ENCODE peak calls at places on chromosomes 2 and 18, in four cellular contexts. T, P, H and A are unnamed samples.

GRCh38 chr2:163697846-163698637 is 37.8 kb downstream of the FIGN start:
- DNase-seq in T (no peak), P (no peak), H (no peak), A (no peak)

GRCh38 chr2:212646698-212647097 is 108.1 kb upstream of the ERBB4 start:
- DNase-seq in T (no peak), P (no peak), H (no peak), A (no peak)

GRCh38 chr18:9097349-9097748 is 5.2 kb upstream of the NDUFV2 start:
- DNase-seq in T (no peak), P (no peak), H (no peak), A (no peak)

GRCh38 chr2:163563336-163563735 is 172.5 kb downstream of the FIGN start:
- DNase-seq in T (no peak), P (no peak), H (no peak), A (no peak)

GRCh38 chr2:221758076-221758475 is 186.0 kb upstream of the EPHA4 start:
- DNase-seq in T (no peak), P (no peak), H (no peak), A (no peak)

GRCh38 chr18:25454270-25454659 is 102.3 kb upstream of the ZNF521 start:
- DNase-seq in T (no peak), P (no peak), H (no peak), A (no peak)

GRCh38 chr2:138548796-138549195 is 47.2 kb downstream of the SPOPL start:
- DNase-seq in T (no peak), P (no peak), H (no peak), A (no peak)

GRCh38 chr18:9469700-9470099 is 5.6 kb upstream of the RALBP1 start:
- DNase-seq in T (no peak), P (no peak), H (no peak), A (no peak)

DNA sequence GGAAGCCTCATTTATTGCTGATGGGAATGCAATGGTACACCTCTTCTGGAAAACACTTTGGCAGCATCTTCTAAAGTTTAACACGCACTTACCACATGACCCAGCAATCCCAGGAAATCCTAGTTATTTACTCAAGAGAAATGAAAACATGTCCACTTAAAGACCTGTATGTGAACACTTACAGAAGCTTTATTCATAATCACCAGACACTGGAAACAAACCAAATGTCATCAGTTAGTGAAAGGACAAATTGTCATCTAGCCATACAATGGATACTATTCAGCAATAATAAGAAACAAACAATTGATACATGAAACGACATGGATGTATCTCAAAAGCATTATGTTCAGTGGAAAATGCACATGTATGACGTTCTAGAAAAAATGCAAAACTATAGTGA is 10.1 kb downstream of the DNER start:
- DNase-seq in T (no peak), P (no peak), H (no peak), A (no peak)
- H3K4me1 ChIP-seq in T (peaks cover 10% of the 10 kb centered on the region), P (no peaks in the 10 kb centered on the region), H (no peaks in the 10 kb centered on the region), A (no peaks in the 10 kb centered on the region)

DNA sequence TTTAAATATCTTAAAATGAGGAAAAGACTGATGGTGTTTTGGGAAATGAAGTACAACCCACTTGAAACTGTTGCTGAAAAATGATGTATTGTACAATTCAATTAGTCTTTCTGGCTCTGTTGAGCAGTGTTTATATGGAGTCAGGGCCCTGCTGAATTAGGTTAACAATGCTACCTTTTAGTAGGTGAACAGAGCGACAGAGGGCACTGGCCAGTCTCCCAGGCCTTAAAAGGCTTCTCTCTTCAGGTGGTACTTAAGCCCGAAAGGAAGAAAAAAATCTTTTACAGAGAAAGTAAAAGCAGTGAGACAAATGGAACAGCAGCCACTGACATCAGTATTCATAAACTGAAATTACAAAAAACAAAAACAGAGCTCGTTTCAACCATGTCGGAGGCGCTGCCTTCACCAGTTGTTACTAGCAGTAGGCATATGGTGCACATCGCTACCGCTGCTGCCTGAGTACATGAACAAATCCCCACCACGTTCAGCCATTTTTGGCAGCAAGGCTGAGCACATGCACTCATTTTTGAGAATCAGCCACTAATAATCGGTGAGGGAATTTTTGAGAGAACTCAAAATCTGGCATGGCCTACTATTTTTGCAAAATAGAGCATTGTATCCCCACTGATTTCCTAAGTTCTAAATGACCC is 91.8 kb downstream of the PLEKHM3 start:
- DNase-seq in T (no peak), P (no peak), H (no peak), A (no peak)
- H3K4me3 ChIP-seq in T (no peak overlapping the region), P (no peak overlapping the region), H (no peak overlapping the region), A (no peak overlapping the region)

DNA sequence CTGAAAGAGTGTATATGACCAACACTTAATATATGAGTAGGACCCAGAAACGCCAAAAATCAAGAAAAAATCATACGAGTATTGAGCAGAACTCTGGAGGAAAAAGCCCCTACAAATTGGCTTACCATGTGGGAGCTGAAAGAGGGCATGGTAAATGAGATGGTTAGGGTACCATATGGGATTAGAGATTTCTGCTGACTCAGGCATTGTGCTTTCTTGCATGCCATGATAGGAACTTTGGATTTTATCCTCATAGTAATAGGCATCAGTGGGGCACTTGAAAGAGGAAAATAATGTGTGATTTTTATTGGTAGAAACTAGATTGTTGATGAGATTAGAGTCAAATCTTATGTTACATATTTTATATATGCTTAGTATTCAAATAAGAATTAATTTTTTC is 271.1 kb downstream of the CBLN2 start:
- DNase-seq in T (no peak), P (no peak), H (no peak), A (no peak)
- H3K9me3 ChIP-seq in T (no peaks in the 10 kb centered on the region), P (no peaks in the 10 kb centered on the region), H (peaks cover 19% of the 10 kb centered on the region), A (peaks cover 4% of the 10 kb centered on the region)

DNA sequence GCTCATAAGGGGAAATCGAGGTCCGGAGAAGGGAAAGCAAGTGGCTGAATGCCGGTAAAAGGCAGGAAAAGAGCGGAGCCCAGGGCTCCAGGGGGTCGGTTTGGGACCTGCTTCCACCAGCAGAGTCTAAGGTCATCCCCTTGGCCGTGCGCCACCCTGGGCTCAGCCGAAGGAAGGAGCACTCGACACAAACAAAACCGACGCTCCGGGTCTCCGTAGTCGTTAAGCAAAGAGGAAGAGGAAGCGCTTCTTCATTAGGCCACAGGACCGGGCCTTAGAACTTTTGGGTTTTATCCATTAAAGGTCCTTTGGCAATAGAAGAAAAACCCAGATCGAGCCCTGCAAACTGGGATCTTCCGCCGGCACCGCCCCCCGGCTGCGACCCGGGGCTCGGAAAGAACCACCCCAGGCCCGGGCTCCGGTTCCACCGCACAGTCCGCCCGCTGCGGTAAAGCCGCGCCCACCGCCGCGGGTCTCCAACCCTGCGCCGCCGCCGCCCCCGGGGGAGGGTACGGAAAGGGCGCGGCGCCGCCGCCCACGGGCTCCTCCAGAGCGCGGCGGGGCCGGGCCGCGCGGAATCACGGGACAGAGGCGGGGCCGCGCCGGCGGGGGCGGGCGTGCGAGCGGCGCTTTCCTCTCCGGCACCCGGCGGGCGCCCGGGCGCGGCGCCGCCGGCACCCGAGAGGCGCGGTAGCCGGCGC is at the start of gene TTL:
- DNase-seq in T (peak; percentile 78), P (peak; percentile 66), H (peak; percentile 78), A (peak; percentile 84)
- H3K4me1 ChIP-seq in T (no peaks in the 10 kb centered on the region), P (peaks cover 3% of the 10 kb centered on the region), H (peaks cover 33% of the 10 kb centered on the region), A (peaks cover 12% of the 10 kb centered on the region)

GRCh38 chr2:77086478-77086877 is 435.7 kb downstream of the LRRTM4 start:
- DNase-seq in T (no peak), P (no peak), H (no peak), A (no peak)
- H3K4me3 ChIP-seq in T (no peak overlapping the region), P (no peak overlapping the region), H (no peak overlapping the region), A (no peak overlapping the region)

GRCh38 chr2:176172748-176173586 is 15.5 kb upstream of the HOXD1 start:
- DNase-seq in T (no peak), P (no peak), H (no peak), A (no peak)
- H3K9me3 ChIP-seq in T (no peaks in the 10 kb centered on the region), P (no peaks in the 10 kb centered on the region), H (peaks cover 15% of the 10 kb centered on the region), A (no peaks in the 10 kb centered on the region)

GRCh38 chr2:166092889-166093288 is 34.9 kb downstream of the SCN1A start:
- DNase-seq in T (peak; percentile 53), P (no peak), H (no peak), A (no peak)

GRCh38 chr2:166090346-166090745 is 37.5 kb downstream of the SCN1A start:
- DNase-seq in T (peak; percentile 75), P (no peak), H (no peak), A (no peak)

GRCh38 chr2:166091439-166091838 is 36.4 kb downstream of the SCN1A start:
- DNase-seq in T (peak; percentile 44), P (no peak), H (no peak), A (no peak)

GRCh38 chr2:166088634-166089033 is 39.2 kb downstream of the SCN1A start:
- DNase-seq in T (peak; percentile 92), P (no peak), H (no peak), A (no peak)

DNA sequence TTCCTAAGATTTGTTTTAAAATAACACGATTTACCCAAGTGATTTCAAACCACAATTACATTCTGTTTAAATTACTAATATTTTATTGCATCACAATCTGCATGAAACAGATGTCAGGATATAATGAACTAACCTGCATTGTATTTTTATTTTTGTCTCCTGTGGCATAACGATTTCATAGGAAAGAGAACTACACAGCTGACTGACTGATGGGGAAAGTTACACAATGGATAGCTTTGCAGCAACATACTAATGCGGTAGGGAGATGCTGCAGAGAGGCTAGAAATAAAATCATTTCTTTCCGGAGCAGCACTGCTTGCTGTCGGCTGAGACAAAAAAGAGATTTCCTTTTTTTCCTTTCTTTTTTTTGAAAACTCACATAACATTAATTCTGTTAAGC is 36.9 kb downstream of the SCN1A start:
- DNase-seq in T (peak; percentile 76), P (no peak), H (no peak), A (no peak)
- H3K4me1 ChIP-seq in T (no peaks in the 10 kb centered on the region), P (no peaks in the 10 kb centered on the region), H (no peaks in the 10 kb centered on the region), A (no peaks in the 10 kb centered on the region)

DNA sequence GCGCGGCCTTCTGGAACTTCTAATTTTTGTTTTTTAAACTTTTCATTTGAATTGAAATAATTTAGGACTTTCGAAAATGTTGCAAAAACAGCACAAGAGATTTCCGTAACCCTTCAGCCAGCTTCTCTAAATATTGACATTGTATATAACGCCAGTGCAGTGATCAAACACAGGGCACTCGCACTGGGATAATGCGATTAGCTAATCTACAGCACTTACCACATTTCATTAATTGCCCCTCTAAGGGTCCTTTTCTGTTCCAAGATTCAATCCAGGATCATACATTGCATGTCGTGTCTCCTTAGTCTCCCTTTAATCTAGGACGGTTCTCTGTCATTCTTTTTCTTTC is 342 bp upstream of the CD302 start:
- DNase-seq in T (no peak), P (no peak), H (no peak), A (no peak)
- H3K4me3 ChIP-seq in T (peak overlapping the region; percentile 29), P (peak overlapping the region; percentile 89), H (peak overlapping the region; percentile 86), A (peak overlapping the region; percentile 37)

GRCh38 chr2:125581561-125581960 is 1074.4 kb upstream of the GYPC start:
- DNase-seq in T (no peak), P (peak; percentile 13), H (no peak), A (peak; percentile 33)

GRCh38 chr2:125584732-125585131 is 1071.2 kb upstream of the GYPC start:
- DNase-seq in T (no peak), P (no peak), H (no peak), A (no peak)

GRCh38 chr2:125582521-125582920 is 1073.4 kb upstream of the GYPC start:
- DNase-seq in T (no peak), P (no peak), H (no peak), A (no peak)
- H3K9me3 ChIP-seq in T (no peaks in the 10 kb centered on the region), P (no peaks in the 10 kb centered on the region), H (no peaks in the 10 kb centered on the region), A (no peaks in the 10 kb centered on the region)

GRCh38 chr2:160390544-160391258 is 102.9 kb downstream of the RBMS1 start:
- DNase-seq in T (no peak), P (no peak), H (no peak), A (no peak)
- H3K4me1 ChIP-seq in T (peaks cover 15% of the 10 kb centered on the region), P (no peaks in the 10 kb centered on the region), H (peaks cover 74% of the 10 kb centered on the region), A (peaks cover 6% of the 10 kb centered on the region)